ENCODE peak calls at places on chromosomes 4 and X, in four cellular contexts. Z, P, F and B are unnamed samples. For H3K27me3, the result is how much of the 10 kb centered on the place peaks cover.

GRCh38 chr4:74752798-74753197 is 41.5 kb downstream of the BTC start:
- DNase-seq in Z (no peak), P (no peak), F (no peak), B (no peak)

GRCh38 chr4:184854673-184855072 is 28.9 kb upstream of the ACSL1 start:
- DNase-seq in Z (no peak), P (peak), F (peak), B (no peak)

GRCh38 chr4:128288689-128289106 is 1.1 kb upstream of the PGRMC2 start:
- DNase-seq in Z (no peak), P (peak), F (no peak), B (no peak)

GRCh38 chr4:4689694-4690440 is 148.0 kb upstream of the STX18 start:
- DNase-seq in Z (no peak), P (no peak), F (no peak), B (no peak)

GRCh38 chr4:70895846-70896435 is 6.2 kb upstream of the MOB1B start:
- DNase-seq in Z (no peak), P (no peak), F (no peak), B (no peak)

GRCh38 chr4:175066923-175067627 is 148.9 kb downstream of the ADAM29 start:
- DNase-seq in Z (no peak), P (no peak), F (no peak), B (no peak)

GRCh38 chr4:84855774-84856173 is 110.7 kb downstream of the WDFY3 start:
- DNase-seq in Z (no peak), P (no peak), F (no peak), B (peak)

GRCh38 chr4:173450281-173450680 is 51.4 kb upstream of the SCRG1 start:
- DNase-seq in Z (no peak), P (no peak), F (no peak), B (no peak)

GRCh38 chr4:28251831-28252230 is 1391.2 kb downstream of the STIM2 start:
- DNase-seq in Z (no peak), P (no peak), F (no peak), B (no peak)

GRCh38 chrX:66232296-66232695 is 68.2 kb downstream of the HEPH start:
- DNase-seq in Z (no peak), P (no peak), F (no peak), B (no peak)

GRCh38 chr4:177079327-177079726 is 230.3 kb upstream of the NEIL3 start:
- DNase-seq in Z (no peak), P (no peak), F (no peak), B (no peak)

GRCh38 chr4:31984872-31985271 is 1264.7 kb downstream of the PCDH7 start:
- DNase-seq in Z (no peak), P (no peak), F (no peak), B (no peak)

GRCh38 chr4:109574931-109575804 is 15.1 kb downstream of the MCUB start:
- DNase-seq in Z (no peak), P (no peak), F (no peak), B (no peak)

GRCh38 chrX:7170903-7171302 is 22.9 kb upstream of the PUDP start:
- DNase-seq in Z (no peak), P (peak), F (no peak), B (no peak)

GRCh38 chr4:16801356-16801755 is 97.1 kb downstream of the LDB2 start:
- DNase-seq in Z (no peak), P (no peak), F (no peak), B (no peak)

GRCh38 chrX:140447150-140447549 is 57.7 kb downstream of the SOX3 start:
- DNase-seq in Z (no peak), P (no peak), F (no peak), B (no peak)

GRCh38 chr4:138889216-138889615 is 126.4 kb upstream of the NOCT start:
- DNase-seq in Z (no peak), P (no peak), F (no peak), B (no peak)

GRCh38 chrX:2374086-2374485 is 126.7 kb downstream of the DHRSX start:
- DNase-seq in Z (no peak), P (no peak), F (no peak), B (no peak)

GRCh38 chrX:36909584-36909983 is 98.6 kb upstream of the FAM47C start:
- DNase-seq in Z (no peak), P (no peak), F (no peak), B (no peak)

GRCh38 chr4:166422475-166422874 is 549.4 kb downstream of the TLL1 start:
- DNase-seq in Z (no peak), P (no peak), F (no peak), B (no peak)

GRCh38 chr4:121666091-121666679 is 30.6 kb downstream of the ANXA5 start:
- DNase-seq in Z (peak), P (peak), F (peak), B (no peak)

GRCh38 chrX:103556941-103557340 is 28.4 kb upstream of the TCEAL4 start:
- DNase-seq in Z (no peak), P (no peak), F (no peak), B (no peak)

GRCh38 chr4:19583827-19584569 is 667.7 kb upstream of the SLIT2 start:
- DNase-seq in Z (no peak), P (no peak), F (no peak), B (no peak)

GRCh38 chrX:38426785-38427184 is 74.4 kb downstream of the OTC start:
- DNase-seq in Z (no peak), P (no peak), F (no peak), B (no peak)

GRCh38 chrX:6226053-6226645 is 2.5 kb downstream of the NLGN4X start:
- DNase-seq in Z (peak), P (no peak), F (no peak), B (no peak)

GRCh38 chr4:130576218-130576617 is 1480.3 kb downstream of the C4orf33 start:
- DNase-seq in Z (no peak), P (no peak), F (no peak), B (no peak)

GRCh38 chrX:131728295-131729145 is 184.6 kb downstream of the OR13H1 start:
- DNase-seq in Z (no peak), P (peak), F (no peak), B (peak)

GRCh38 chr4:1856071-1856919 is at the start of gene LETM1:
- DNase-seq in Z (peak), P (peak), F (peak), B (peak)
- TF ChIP-seq CTCF in Z (peak), P (no peak), F (peak), B (peak)

GRCh38 chr4:8704632-8705031 is 112.1 kb downstream of the CPZ start:
- DNase-seq in Z (no peak), P (peak), F (no peak), B (no peak)
- H3K27me3 ChIP-seq in Z (half or more), P (under half), F (half or more), B (under half)

DNA sequence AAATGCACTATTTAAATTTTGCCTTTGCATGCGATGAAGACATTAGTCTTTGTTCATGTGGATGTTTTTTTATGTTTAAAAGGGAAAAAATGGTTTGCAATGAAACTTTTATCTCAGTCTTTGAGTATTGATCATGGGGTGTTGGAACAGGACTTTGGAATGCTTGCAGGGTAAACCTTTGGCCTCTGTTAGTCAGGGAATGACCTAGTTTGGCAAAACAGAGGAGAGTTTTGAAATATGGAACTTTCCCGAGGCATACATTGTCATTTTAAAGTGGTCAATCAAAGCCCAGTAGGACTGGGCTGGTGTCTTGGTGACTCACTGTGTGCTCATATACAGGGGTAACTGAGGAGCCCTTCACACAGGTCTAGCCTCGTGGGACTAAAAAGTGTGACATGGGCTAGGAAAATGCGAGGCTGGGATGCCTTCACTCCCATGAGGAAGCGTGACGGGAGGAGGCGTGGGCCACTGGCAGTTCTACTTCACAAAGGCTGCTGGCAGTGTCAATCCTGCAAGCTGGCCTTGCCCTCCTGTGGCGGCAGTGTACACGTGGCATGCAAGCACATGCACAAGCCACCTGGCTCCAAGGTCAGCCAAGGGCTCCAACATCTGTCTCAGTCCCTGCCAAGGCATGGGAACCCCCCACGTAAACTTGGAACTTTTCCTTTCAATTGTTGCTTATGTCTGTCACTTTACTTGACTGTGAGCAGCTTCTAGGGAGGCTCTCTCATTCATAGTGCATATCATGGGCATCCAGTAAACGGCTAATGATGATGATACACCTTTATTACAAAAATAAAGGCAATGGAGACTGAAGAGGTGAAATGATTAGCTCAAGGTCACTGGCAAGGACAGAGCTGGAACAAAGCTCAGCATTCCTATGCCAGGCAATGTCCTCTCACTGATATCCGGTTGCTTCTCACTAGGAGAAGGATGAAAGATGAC is 5.2 kb upstream of the F11 start:
- DNase-seq in Z (no peak), P (no peak), F (no peak), B (no peak)
- H3K27ac ChIP-seq in Z (no peak), P (no peak), F (no peak), B (no peak)

DNA sequence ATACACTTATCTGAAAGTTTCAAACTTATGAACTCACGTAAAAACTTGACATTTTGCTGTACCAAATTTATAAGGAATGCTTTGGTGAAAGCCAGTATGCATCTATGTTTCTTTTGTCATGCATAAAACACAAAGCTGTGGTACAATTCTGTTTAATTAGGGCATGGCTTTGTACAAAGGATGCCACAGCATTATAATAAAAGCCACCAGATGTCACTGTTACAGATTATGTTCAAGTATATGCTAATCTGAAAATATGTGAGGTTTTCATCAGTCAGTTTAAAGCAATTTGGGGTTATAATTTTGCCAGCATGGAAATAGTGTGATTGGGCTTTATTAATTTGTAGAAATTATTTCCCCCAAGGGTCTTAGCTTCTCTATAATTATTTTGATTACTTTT is 69.0 kb downstream of the ATOH1 start:
- DNase-seq in Z (no peak), P (no peak), F (no peak), B (no peak)
- TF ChIP-seq CTCF in Z (peak), P (no peak), F (peak), B (peak)

GRCh38 chrX:15469613-15470012 is 23.5 kb downstream of the PIR start:
- DNase-seq in Z (no peak), P (no peak), F (no peak), B (no peak)
- H3K27me3 ChIP-seq in Z (under half), P (under half), F (under half), B (under half)

DNA sequence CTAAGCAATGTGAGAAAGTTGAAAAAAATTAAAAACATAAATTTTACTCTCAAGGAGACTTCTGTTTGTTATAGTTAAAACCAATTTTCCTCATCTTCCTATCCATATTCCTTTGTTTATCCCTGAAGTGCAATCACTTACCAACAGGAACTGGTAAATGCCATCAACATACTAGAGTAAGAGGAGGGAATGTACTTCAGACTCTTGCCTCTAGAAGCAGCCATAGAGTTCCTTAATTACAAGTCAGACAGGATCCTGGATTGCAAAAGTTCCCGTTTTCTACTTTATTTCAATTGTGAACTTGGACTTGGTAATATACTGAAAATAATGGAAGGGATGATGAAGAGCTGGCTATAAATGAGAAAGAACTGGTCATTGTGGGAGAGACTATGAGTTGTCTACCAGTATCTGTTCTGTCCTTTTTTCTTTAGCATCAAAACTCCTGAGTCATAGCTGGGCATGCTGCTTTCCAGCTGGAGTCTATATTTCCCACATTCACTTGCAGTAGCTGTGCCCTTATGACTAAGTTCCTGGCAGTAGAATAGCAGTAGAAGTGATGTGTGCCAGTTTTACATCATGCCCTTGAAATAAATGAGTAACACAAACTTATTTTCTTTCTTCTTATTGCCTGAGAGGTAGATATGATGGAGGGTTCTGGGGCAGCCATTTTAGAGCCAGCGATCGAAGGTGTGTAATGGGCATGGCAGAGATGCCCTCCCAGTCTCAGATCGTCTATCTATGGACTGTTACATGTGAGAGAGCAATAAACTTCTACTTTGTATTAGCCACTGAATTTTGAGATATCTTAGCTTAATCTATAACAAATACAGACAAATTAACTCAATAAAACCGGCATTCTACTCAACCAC is 26.8 kb upstream of the SPARCL1 start:
- DNase-seq in Z (no peak), P (no peak), F (no peak), B (no peak)
- H3K27ac ChIP-seq in Z (no peak), P (peak), F (no peak), B (peak)

DNA sequence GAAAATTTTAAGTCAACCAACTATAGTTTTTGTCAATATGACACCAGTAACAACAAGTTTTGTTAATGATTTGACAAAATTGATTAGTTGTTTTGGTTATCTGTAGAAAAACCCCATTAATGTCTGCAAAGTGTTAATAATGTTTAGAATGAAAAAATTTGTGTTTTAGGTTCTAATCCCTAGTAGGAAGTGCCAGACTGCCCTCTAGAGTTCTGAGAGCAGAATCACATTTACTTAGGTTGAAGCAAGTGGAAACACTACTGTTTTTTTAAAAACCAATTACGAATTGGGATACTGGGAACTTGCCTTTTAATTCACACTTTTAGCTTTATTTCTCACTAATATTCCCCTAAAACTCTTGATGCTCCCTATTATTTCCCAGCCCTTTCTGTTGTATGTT is 101.1 kb upstream of the CYLC1 start:
- DNase-seq in Z (no peak), P (no peak), F (no peak), B (no peak)
- TF ChIP-seq CTCF in Z (peak), P (no peak), F (peak), B (peak)

DNA sequence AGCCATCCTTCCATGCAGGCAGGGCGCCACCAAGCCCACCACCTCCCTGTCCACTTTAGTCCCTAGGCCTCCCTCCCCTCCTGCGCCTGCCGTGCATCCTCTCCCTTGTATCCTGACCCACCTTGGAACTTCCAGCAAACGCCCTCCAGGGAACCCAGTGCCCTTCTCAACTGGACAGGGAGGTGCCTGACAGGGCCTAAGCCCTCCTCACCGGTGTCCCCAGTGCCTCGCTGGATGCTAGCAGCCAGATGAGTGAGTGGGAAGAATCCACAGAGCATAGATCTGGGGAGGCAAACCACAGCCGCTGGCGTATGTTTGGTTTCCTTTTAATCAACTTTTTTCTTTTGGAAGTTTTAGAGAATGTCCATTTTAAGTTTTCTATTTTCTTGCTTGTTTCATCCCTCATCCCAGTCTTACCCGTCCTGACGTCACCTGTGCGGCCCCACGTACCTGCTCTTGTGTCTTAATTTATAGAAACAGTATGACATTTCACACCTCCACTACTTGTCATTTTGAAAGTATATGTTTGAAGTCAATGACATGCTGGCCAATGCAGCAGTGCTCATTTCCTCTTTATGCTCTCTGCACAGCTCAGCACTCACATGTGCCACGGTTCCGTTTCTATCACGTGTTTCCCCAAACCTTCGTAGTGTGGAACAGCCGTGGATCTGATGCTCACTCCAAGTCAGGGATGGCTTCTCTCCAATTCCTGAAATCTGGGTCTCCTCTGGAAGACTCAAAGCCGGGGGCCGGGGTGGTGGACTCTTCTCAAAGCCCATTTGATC is 3.4 kb upstream of the HMX1 start:
- DNase-seq in Z (no peak), P (no peak), F (no peak), B (no peak)
- H3K27me3 ChIP-seq in Z (half or more), P (under half), F (half or more), B (half or more)

DNA sequence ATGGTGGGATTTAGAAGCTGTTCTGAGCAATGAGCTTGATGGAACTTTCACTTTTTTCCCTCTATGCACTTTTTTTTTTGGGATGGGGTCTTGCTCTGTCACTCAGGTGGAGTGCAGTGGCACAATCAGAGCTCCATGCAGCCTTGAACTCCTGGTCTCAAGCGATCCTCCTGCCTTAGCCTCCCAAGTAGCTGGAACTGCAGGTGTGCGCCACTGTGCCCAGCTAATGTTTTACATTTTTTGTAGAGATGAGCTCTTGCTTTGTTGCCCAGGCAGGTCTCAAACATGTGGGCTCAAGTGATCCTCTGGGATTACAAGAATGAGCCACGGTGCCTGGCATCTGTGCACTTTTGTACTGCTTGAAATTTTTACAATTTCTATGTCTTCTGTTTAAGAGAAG is 16.4 kb downstream of the PDLIM5 start:
- DNase-seq in Z (no peak), P (no peak), F (no peak), B (no peak)
- H3K27ac ChIP-seq in Z (peak), P (no peak), F (no peak), B (no peak)

GRCh38 chrX:69614896-69615295 is 1.0 kb upstream of the EDA start:
- DNase-seq in Z (no peak), P (no peak), F (no peak), B (no peak)

GRCh38 chrX:69615779-69616519 is at the start of gene EDA:
- DNase-seq in Z (peak), P (peak), F (peak), B (peak)

GRCh38 chrX:69615323-69615722 is 590 bp upstream of the EDA start:
- DNase-seq in Z (no peak), P (no peak), F (no peak), B (no peak)

GRCh38 chrX:69616520-69617203 is 749 bp downstream of the EDA start:
- DNase-seq in Z (peak), P (no peak), F (peak), B (peak)

GRCh38 chrX:69618803-69619202 is 2.9 kb downstream of the EDA start:
- DNase-seq in Z (no peak), P (no peak), F (no peak), B (no peak)
- TF ChIP-seq CTCF in Z (peak), P (peak), F (peak), B (peak)